ENCODE peak calls at places on chromosomes 5 and 9, in seven cellular contexts. One of them, this sample, is unnamed.

GRCh38 chr9:5122542-5122941 is 62.9 kb downstream of the INSL6 start:
- DNase-seq in GM12878: no peak
- DNase-seq in HCT116: no peak
- DNase-seq in K562: no peak
- DNase-seq in SK-N-SH: no peak
- DNase-seq in HepG2: no peak
- DNase-seq in H1: no peak
- DNase-seq in this sample: no peak

GRCh38 chr9:122383992-122384461 is 13.2 kb downstream of the PTGS1 start:
- DNase-seq in GM12878: no peak
- DNase-seq in HCT116: no peak
- DNase-seq in H1: no peak
- DNase-seq in SK-N-SH: no peak
- DNase-seq in K562: no peak
- DNase-seq in HepG2: no peak
- DNase-seq in this sample: no peak

GRCh38 chr9:71704806-71705205 is 63.5 kb downstream of the CEMIP2 start:
- DNase-seq in HepG2: no peak
- DNase-seq in HCT116: no peak
- DNase-seq in GM12878: no peak
- DNase-seq in SK-N-SH: no peak
- DNase-seq in H1: no peak
- DNase-seq in K562: no peak
- DNase-seq in this sample: no peak

GRCh38 chr5:38783011-38783551 is 62.7 kb upstream of the OSMR start:
- DNase-seq in K562: no peak
- DNase-seq in HCT116: no peak
- DNase-seq in HepG2: peak
- DNase-seq in H1: no peak
- DNase-seq in GM12878: no peak
- DNase-seq in SK-N-SH: no peak
- DNase-seq in this sample: peak

GRCh38 chr9:69945671-69946141 is 97.9 kb upstream of the MAMDC2 start:
- DNase-seq in HCT116: no peak
- DNase-seq in HepG2: no peak
- DNase-seq in SK-N-SH: no peak
- DNase-seq in GM12878: no peak
- DNase-seq in H1: no peak
- DNase-seq in K562: no peak
- DNase-seq in this sample: no peak

GRCh38 chr9:81724242-81724889 is 35.0 kb upstream of the TLE1 start:
- DNase-seq in K562: no peak
- DNase-seq in H1: no peak
- DNase-seq in HCT116: no peak
- DNase-seq in HepG2: no peak
- DNase-seq in GM12878: no peak
- DNase-seq in SK-N-SH: no peak
- DNase-seq in this sample: no peak

GRCh38 chr9:100352201-100352726 is 478 bp downstream of the TEX10 start:
- DNase-seq in HCT116: no peak
- DNase-seq in GM12878: no peak
- DNase-seq in H1: no peak
- DNase-seq in HepG2: no peak
- DNase-seq in SK-N-SH: no peak
- DNase-seq in K562: peak
- DNase-seq in this sample: peak

GRCh38 chr5:139439013-139439903 is at the start of gene DNAJC18:
- DNase-seq in SK-N-SH: peak
- DNase-seq in HepG2: peak
- DNase-seq in K562: peak
- DNase-seq in GM12878: peak
- DNase-seq in H1: peak
- DNase-seq in HCT116: peak
- DNase-seq in this sample: peak

GRCh38 chr9:75499812-75500211 is 390.7 kb upstream of the PCSK5 start:
- DNase-seq in HCT116: no peak
- DNase-seq in HepG2: no peak
- DNase-seq in K562: no peak
- DNase-seq in SK-N-SH: no peak
- DNase-seq in H1: no peak
- DNase-seq in GM12878: no peak
- DNase-seq in this sample: no peak

GRCh38 chr5:143554918-143555477 is 151.5 kb upstream of the NR3C1 start:
- DNase-seq in H1: no peak
- DNase-seq in HepG2: peak
- DNase-seq in HCT116: no peak
- DNase-seq in SK-N-SH: no peak
- DNase-seq in GM12878: no peak
- DNase-seq in K562: no peak
- DNase-seq in this sample: no peak

GRCh38 chr5:74402553-74402952 is 238.0 kb downstream of the ENC1 start:
- DNase-seq in K562: no peak
- DNase-seq in HepG2: no peak
- DNase-seq in H1: no peak
- DNase-seq in HCT116: no peak
- DNase-seq in SK-N-SH: no peak
- DNase-seq in GM12878: no peak
- DNase-seq in this sample: no peak

DNA sequence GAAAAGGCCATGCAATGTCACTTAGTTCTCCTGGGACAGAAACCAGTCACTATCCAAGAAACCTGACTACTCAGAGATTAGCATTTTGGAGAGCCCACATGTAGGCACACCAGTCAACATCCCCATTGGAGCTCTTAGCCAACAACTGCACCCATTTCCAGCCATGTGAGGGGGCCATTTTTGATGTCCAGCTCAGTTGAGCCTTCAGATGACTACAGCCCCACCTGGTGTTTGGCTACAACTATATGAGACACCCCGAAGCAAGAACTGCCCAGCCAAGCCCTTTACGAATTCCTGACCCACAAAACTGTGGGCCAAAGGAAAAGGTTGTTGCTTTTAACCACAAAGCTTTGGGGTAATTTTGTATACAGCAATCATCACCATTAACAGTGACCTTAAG is 300.1 kb downstream of the ASTN2 start:
- DNase-seq in SK-N-SH: no peak
- DNase-seq in GM12878: no peak
- DNase-seq in HCT116: no peak
- DNase-seq in H1: no peak
- DNase-seq in K562: no peak
- DNase-seq in HepG2: no peak
- DNase-seq in this sample: no peak
- TF ChIP-seq JUND in SK-N-SH: no peak
- TF ChIP-seq JUND in GM12878: no peak
- TF ChIP-seq JUND in HCT116: no peak
- TF ChIP-seq JUND in H1: no peak
- TF ChIP-seq JUND in K562: no peak
- TF ChIP-seq JUND in HepG2: no peak
- TF ChIP-seq JUND in this sample: no peak

DNA sequence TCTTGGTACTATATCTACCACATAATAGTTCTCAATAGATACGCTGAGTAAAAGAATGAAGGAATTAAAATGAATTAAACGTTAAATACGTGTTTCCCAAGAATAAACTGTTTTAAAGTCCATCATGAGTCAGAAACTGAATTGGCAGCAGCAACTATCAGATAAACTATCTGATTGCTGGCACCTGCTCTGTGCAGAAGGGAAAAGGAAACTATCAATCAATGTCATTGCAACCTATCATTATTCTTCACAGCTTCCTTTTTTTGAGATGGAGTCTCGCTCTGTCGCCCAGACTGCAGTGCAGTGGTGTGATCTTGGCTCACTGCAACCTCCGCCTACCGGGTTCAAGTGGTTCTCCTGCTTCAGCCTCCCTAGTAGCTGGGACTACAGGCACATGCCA is 8.8 kb upstream of the WDR36 start:
- DNase-seq in HCT116: no peak
- DNase-seq in SK-N-SH: no peak
- DNase-seq in K562: no peak
- DNase-seq in GM12878: no peak
- DNase-seq in H1: no peak
- DNase-seq in HepG2: no peak
- DNase-seq in this sample: no peak
- TF ChIP-seq JUND in HCT116: no peak
- TF ChIP-seq JUND in SK-N-SH: no peak
- TF ChIP-seq JUND in K562: peak
- TF ChIP-seq JUND in GM12878: no peak
- TF ChIP-seq JUND in H1: no peak
- TF ChIP-seq JUND in HepG2: no peak
- TF ChIP-seq JUND in this sample: no peak

GRCh38 chr5:33832904-33833575 is 58.8 kb downstream of the ADAMTS12 start:
- DNase-seq in H1: no peak
- DNase-seq in K562: no peak
- DNase-seq in SK-N-SH: no peak
- DNase-seq in GM12878: no peak
- DNase-seq in HepG2: no peak
- DNase-seq in HCT116: no peak
- DNase-seq in this sample: no peak
- TF ChIP-seq JUND in H1: no peak
- TF ChIP-seq JUND in K562: no peak
- TF ChIP-seq JUND in SK-N-SH: no peak
- TF ChIP-seq JUND in GM12878: no peak
- TF ChIP-seq JUND in HepG2: no peak
- TF ChIP-seq JUND in HCT116: no peak
- TF ChIP-seq JUND in this sample: no peak

GRCh38 chr9:89408628-89409101 is 89.2 kb downstream of the SEMA4D start:
- DNase-seq in H1: no peak
- DNase-seq in GM12878: no peak
- DNase-seq in K562: no peak
- DNase-seq in HCT116: no peak
- DNase-seq in HepG2: no peak
- DNase-seq in SK-N-SH: no peak
- DNase-seq in this sample: no peak
- TF ChIP-seq JUND in H1: no peak
- TF ChIP-seq JUND in GM12878: no peak
- TF ChIP-seq JUND in K562: no peak
- TF ChIP-seq JUND in HCT116: no peak
- TF ChIP-seq JUND in HepG2: no peak
- TF ChIP-seq JUND in SK-N-SH: no peak
- TF ChIP-seq JUND in this sample: no peak

GRCh38 chr9:87138128-87139040 is 191.1 kb upstream of the GAS1 start:
- DNase-seq in GM12878: no peak
- DNase-seq in K562: no peak
- DNase-seq in HepG2: no peak
- DNase-seq in SK-N-SH: no peak
- DNase-seq in H1: no peak
- DNase-seq in HCT116: no peak
- DNase-seq in this sample: no peak

GRCh38 chr9:87137718-87138117 is 190.4 kb upstream of the GAS1 start:
- DNase-seq in H1: no peak
- DNase-seq in HepG2: no peak
- DNase-seq in GM12878: no peak
- DNase-seq in K562: no peak
- DNase-seq in SK-N-SH: peak
- DNase-seq in HCT116: no peak
- DNase-seq in this sample: no peak

GRCh38 chr9:87140605-87141109 is 193.4 kb upstream of the GAS1 start:
- DNase-seq in K562: no peak
- DNase-seq in H1: no peak
- DNase-seq in GM12878: no peak
- DNase-seq in HCT116: no peak
- DNase-seq in HepG2: no peak
- DNase-seq in SK-N-SH: no peak
- DNase-seq in this sample: no peak

GRCh38 chr9:87140142-87140541 is 192.8 kb upstream of the GAS1 start:
- DNase-seq in SK-N-SH: no peak
- DNase-seq in GM12878: no peak
- DNase-seq in H1: no peak
- DNase-seq in HCT116: no peak
- DNase-seq in HepG2: no peak
- DNase-seq in K562: no peak
- DNase-seq in this sample: no peak

GRCh38 chr9:87135074-87135473 is 187.8 kb upstream of the GAS1 start:
- DNase-seq in K562: no peak
- DNase-seq in SK-N-SH: no peak
- DNase-seq in HCT116: no peak
- DNase-seq in H1: no peak
- DNase-seq in HepG2: no peak
- DNase-seq in GM12878: no peak
- DNase-seq in this sample: no peak
- TF ChIP-seq JUND in K562: no peak
- TF ChIP-seq JUND in SK-N-SH: no peak
- TF ChIP-seq JUND in HCT116: no peak
- TF ChIP-seq JUND in H1: no peak
- TF ChIP-seq JUND in HepG2: no peak
- TF ChIP-seq JUND in GM12878: no peak
- TF ChIP-seq JUND in this sample: no peak

This sample was measured in T47D.